ENCODE peak calls at places on chromosomes 5 and 9, in nine cellular contexts. F is gastrocnemius medialis, N is stomach, Y is endodermal cell, B is foreskin keratinocyte, J is kidney epithelial cell, X is GM23338, C is heart left ventricle, M is BE2C. H is an unnamed sample.

GRCh38 chr5:65037845-65038815 is 269.4 kb downstream of the CWC27 start:
- DNase-seq in F (no peak), N (no peak), Y (peak; percentile 90), B (no peak), J (no peak), X (peak; percentile 93), C (no peak), M (peak; percentile 40), H (peak; percentile 42)

GRCh38 chr9:4970970-4971641 is 14.0 kb upstream of the JAK2 start:
- DNase-seq in F (no peak), N (peak; percentile 52), Y (no peak), B (no peak), J (no peak), X (no peak), C (no peak), M (no peak), H (peak; percentile 43)

GRCh38 chr9:38016375-38017120 is 52.5 kb downstream of the SHB start:
- DNase-seq in F (no peak), N (no peak), Y (no peak), B (no peak), J (no peak), X (no peak), C (no peak), M (no peak), H (no peak)

GRCh38 chr5:124596595-124597388 is 149.6 kb downstream of the ZNF608 start:
- DNase-seq in F (no peak), N (no peak), Y (no peak), B (peak; percentile 89), J (peak; percentile 96), X (no peak), C (no peak), M (no peak), H (peak; percentile 55)

GRCh38 chr5:149857499-149857898 is 87.1 kb downstream of the PDE6A start:
- DNase-seq in F (peak; percentile 93), N (peak; percentile 79), Y (no peak), B (peak; percentile 38), J (no peak), X (no peak), C (peak; percentile 86), M (peak; percentile 51), H (peak; percentile 93)

GRCh38 chr9:130830199-130830598 is 4.9 kb upstream of the ABL1 start:
- DNase-seq in F (no peak), N (no peak), Y (no peak), B (no peak), J (no peak), X (no peak), C (no peak), M (no peak), H (no peak)

GRCh38 chr5:159774476-159775031 is 141.7 kb upstream of the ADRA1B start:
- DNase-seq in F (no peak), N (no peak), Y (peak; percentile 70), B (no peak), J (no peak), X (peak; percentile 75), C (no peak), M (no peak), H (no peak)

GRCh38 chr5:378301-378891 is 56.9 kb downstream of the AHRR start:
- DNase-seq in F (no peak), N (no peak), Y (peak; percentile 24), B (no peak), J (no peak), X (no peak), C (no peak), M (no peak), H (no peak)

GRCh38 chr5:123874600-123875201 is 362.7 kb downstream of the CSNK1G3 start:
- DNase-seq in F (no peak), N (no peak), Y (peak; percentile 62), B (no peak), J (no peak), X (peak; percentile 21), C (no peak), M (no peak), H (no peak)

GRCh38 chr5:74040811-74041491 is 415.0 kb downstream of the ARHGEF28 start:
- DNase-seq in F (no peak), N (no peak), Y (no peak), B (no peak), J (no peak), X (no peak), C (no peak), M (no peak), H (no peak)

GRCh38 chr9:121861501-121862180 is 210.2 kb downstream of the DAB2IP start:
- DNase-seq in F (peak; percentile 40), N (peak; percentile 35), Y (peak; percentile 85), B (no peak), J (no peak), X (peak; percentile 71), C (peak; percentile 71), M (peak; percentile 61), H (peak; percentile 8)

GRCh38 chr5:109701779-109702178 is 12.1 kb downstream of the MAN2A1 start:
- DNase-seq in F (no peak), N (no peak), Y (no peak), B (no peak), J (no peak), X (no peak), C (no peak), M (no peak), H (no peak)

GRCh38 chr5:180370861-180371641 is 17.9 kb upstream of the GFPT2 start:
- DNase-seq in F (no peak), N (no peak), Y (peak; percentile 62), B (no peak), J (no peak), X (peak; percentile 44), C (peak; percentile 72), M (no peak), H (no peak)

GRCh38 chr9:75238311-75238976 is 150.1 kb downstream of the OSTF1 start:
- DNase-seq in F (no peak), N (peak; percentile 60), Y (peak; percentile 85), B (peak; percentile 27), J (no peak), X (peak; percentile 87), C (no peak), M (peak; percentile 58), H (peak; percentile 57)

GRCh38 chr5:180522350-180522749 is 28.2 kb downstream of the CNOT6 start:
- DNase-seq in F (no peak), N (no peak), Y (no peak), B (no peak), J (no peak), X (no peak), C (no peak), M (no peak), H (no peak)

GRCh38 chr5:178373711-178374110 is 141.1 kb upstream of the PHYKPL start:
- DNase-seq in F (no peak), N (no peak), Y (no peak), B (no peak), J (no peak), X (no peak), C (no peak), M (no peak), H (no peak)

GRCh38 chr5:81878333-81878732 is 93.5 kb upstream of the ATG10 start:
- DNase-seq in F (no peak), N (no peak), Y (no peak), B (no peak), J (peak; percentile 4), X (no peak), C (no peak), M (no peak), H (no peak)

GRCh38 chr9:110969971-110970381 is 68.3 kb downstream of the LPAR1 start:
- DNase-seq in F (no peak), N (no peak), Y (no peak), B (peak; percentile 82), J (no peak), X (no peak), C (no peak), M (no peak), H (no peak)

DNA sequence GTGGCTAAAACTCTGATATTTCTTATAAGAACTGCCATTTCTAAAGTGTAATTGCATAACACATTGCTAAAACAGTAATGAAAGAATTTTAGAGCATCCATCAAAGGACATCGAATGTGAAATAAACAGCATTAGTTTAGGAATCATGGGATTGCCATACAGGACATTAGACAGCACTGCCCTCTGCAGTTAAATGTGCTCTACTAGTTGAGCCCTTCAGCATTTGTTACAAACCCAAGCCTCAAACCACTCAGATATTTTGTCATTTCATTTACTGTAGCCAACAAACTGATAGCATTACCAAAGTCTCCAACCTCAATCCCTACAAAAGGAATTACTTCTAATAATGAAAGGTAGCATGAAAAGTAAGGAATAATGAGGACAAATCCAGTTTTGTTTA is 116.8 kb upstream of the COX7C start:
- DNase-seq in F (no peak), N (no peak), Y (peak; percentile 42), B (no peak), J (no peak), X (peak; percentile 40), C (no peak), M (peak; percentile 8), H (peak; percentile 34)
- TF ChIP-seq CTCF in F (no peak), N (no peak), Y (peak; percentile 63), B (no peak), J (no peak), X (peak; percentile 65), C (peak; percentile 21), M (peak; percentile 36), H (peak; percentile 44)

DNA sequence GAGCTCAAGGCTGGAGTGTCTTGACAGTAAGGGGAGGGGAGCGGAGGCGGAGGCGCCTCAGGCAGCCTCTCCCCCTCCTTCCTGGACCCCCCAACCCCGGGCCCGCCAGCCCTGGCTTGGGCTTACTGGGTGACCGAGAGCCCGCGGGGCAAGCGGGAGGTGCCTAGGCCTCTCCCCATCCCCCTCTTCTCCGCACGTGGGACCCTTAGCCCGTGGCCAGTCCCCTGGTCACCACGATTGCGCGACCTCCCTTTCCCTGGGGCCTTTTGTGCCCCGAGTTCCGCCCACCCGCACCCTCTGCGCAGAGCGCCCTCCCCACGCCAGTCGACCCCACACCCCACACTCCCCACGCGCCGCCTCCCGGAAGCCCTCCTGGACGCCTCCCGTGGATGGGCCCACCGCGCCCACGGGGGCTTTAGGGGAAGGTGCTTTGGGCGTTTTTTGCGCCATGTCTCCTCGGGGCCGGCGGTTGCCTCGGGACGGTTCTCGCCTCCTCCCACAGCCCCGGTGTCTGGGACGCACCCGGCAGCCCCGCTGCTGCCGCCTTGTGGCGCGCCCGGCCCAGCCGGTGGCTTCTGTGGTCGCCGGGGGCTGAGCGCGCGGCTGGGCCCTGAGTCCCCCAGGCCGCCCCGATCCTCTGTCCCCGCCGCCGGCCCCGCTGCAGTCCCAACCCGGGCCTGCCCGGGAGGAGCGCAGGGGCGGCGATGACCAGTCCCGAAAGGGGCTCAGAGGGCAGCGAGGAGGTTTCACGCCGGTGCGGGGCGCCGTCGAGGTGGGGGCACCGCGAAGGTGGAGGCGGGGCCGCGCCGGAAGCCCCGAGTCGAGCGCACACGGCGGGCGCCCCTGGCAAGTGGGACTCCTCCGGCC is 3.2 kb downstream of the TOR4A start:
- DNase-seq in F (no peak), N (no peak), Y (peak; percentile 87), B (no peak), J (no peak), X (peak; percentile 77), C (peak; percentile 72), M (peak; percentile 77), H (no peak)
- TF ChIP-seq CTCF in F (peak; percentile 46), N (no peak), Y (peak; percentile 77), B (peak; percentile 64), J (no peak), X (peak; percentile 67), C (peak; percentile 64), M (peak; percentile 43), H (no peak)

GRCh38 chr9:19551124-19551929 is 142.5 kb downstream of the ACER2 start:
- DNase-seq in F (no peak), N (no peak), Y (peak; percentile 80), B (no peak), J (no peak), X (peak; percentile 65), C (no peak), M (no peak), H (no peak)
- TF ChIP-seq CTCF in F (no peak), N (no peak), Y (peak; percentile 51), B (no peak), J (no peak), X (peak; percentile 67), C (no peak), M (no peak), H (no peak)

GRCh38 chr5:1437452-1437851 is 7.8 kb downstream of the SLC6A3 start:
- DNase-seq in F (no peak), N (peak; percentile 27), Y (peak; percentile 85), B (peak; percentile 4), J (no peak), X (peak; percentile 58), C (no peak), M (peak; percentile 45), H (no peak)
- TF ChIP-seq CTCF in F (no peak), N (no peak), Y (peak; percentile 46), B (peak; percentile 18), J (no peak), X (peak; percentile 42), C (no peak), M (no peak), H (no peak)